ENCODE peak calls at places on chromosomes 3 and 15, in nine cellular contexts. D is activated naive CD4-positive, alpha-beta T cell; J is lung microvascular endothelial cell; V is left lobe of liver; H is NCI-H2029 treated with DMSO at 0.1 percent for 48 hours; P is mammary epithelial cell; F is prostate gland; N is GM13976; Q is left ventricle myocardium inferior. R is an unnamed sample.

GRCh38 chr3:16277471-16277870 is 12.5 kb downstream of the OXNAD1 start:
- DNase-seq in D (no peak), J (peak; percentile 35), V (no peak), H (no peak), P (no peak), F (no peak), N (no peak), Q (no peak), R (no peak)

GRCh38 chr15:43966646-43967045 is 139.8 kb downstream of the WDR76 start:
- DNase-seq in D (no peak), J (no peak), V (no peak), H (no peak), P (no peak), F (no peak), N (no peak), Q (no peak), R (no peak)

GRCh38 chr3:27655536-27655935 is 66.6 kb downstream of the EOMES start:
- DNase-seq in D (no peak), J (no peak), V (no peak), H (no peak), P (no peak), F (no peak), N (no peak), Q (no peak), R (no peak)

GRCh38 chr15:52652984-52653383 is 26.2 kb downstream of the ATOSA start:
- DNase-seq in D (no peak), J (no peak), V (no peak), H (no peak), P (peak; percentile 25), F (no peak), N (no peak), Q (no peak), R (no peak)

GRCh38 chr3:48856469-48856868 is 8.8 kb upstream of the PRKAR2A start:
- DNase-seq in D (no peak), J (no peak), V (no peak), H (no peak), P (no peak), F (no peak), N (no peak), Q (no peak), R (no peak)

GRCh38 chr15:44084728-44085127 is 110.3 kb downstream of the FRMD5 start:
- DNase-seq in D (no peak), J (no peak), V (no peak), H (no peak), P (peak; percentile 34), F (no peak), N (no peak), Q (no peak), R (no peak)

GRCh38 chr3:15731024-15731423 is 66.8 kb downstream of the ANKRD28 start:
- DNase-seq in D (no peak), J (no peak), V (no peak), H (no peak), P (no peak), F (no peak), N (no peak), Q (no peak), R (no peak)

GRCh38 chr3:104132566-104132997 is 1234.1 kb upstream of the ALCAM start:
- DNase-seq in D (no peak), J (peak; percentile 0), V (no peak), H (no peak), P (no peak), F (no peak), N (no peak), Q (no peak), R (no peak)

GRCh38 chr15:67997996-67998395 is 56.1 kb upstream of the PIAS1 start:
- DNase-seq in D (no peak), J (no peak), V (no peak), H (no peak), P (peak; percentile 83), F (no peak), N (no peak), Q (no peak), R (no peak)

GRCh38 chr3:183829466-183829865 is 4.1 kb upstream of the MAP6D1 start:
- DNase-seq in D (no peak), J (no peak), V (no peak), H (no peak), P (no peak), F (no peak), N (no peak), Q (no peak), R (no peak)

R was measured in GM13977.